ENCODE peak calls at places on chromosomes 12 and 14, in four cellular contexts. L is HCT116, Z is HepG2, E is Panc1. P is an unnamed sample.

GRCh38 chr12:50986961-50987737 is 34.8 kb downstream of the HIGD1C start:
- DNase-seq in E (peak), L (peak), Z (peak), P (peak)

GRCh38 chr14:75476274-75476995 is 45.8 kb upstream of the BATF start:
- DNase-seq in L (no peak), Z (peak), E (no peak), P (no peak)

GRCh38 chr12:81644503-81644902 is 114.6 kb downstream of the PPFIA2 start:
- DNase-seq in Z (peak), E (no peak), L (peak), P (peak)

GRCh38 chr14:35760143-35760542 is 49.0 kb downstream of the RALGAPA1 start:
- DNase-seq in Z (no peak), L (no peak), E (no peak), P (no peak)

GRCh38 chr14:31341280-31341679 is 79.1 kb downstream of the HEATR5A start:
- DNase-seq in E (no peak), Z (no peak), L (no peak), P (no peak)

GRCh38 chr12:46219892-46220655 is 48.8 kb downstream of the SLC38A1 start:
- DNase-seq in Z (peak), E (no peak), L (peak), P (peak)

GRCh38 chr12:123024819-123025391 is 44.4 kb downstream of the ARL6IP4 start:
- DNase-seq in Z (no peak), L (no peak), E (no peak), P (no peak)

GRCh38 chr12:56998981-56999380 is 7.4 kb downstream of the ZBTB39 start:
- DNase-seq in L (no peak), E (no peak), Z (no peak), P (peak)

GRCh38 chr12:42660968-42661937 is 71.7 kb upstream of the PRICKLE1 start:
- DNase-seq in L (no peak), Z (no peak), E (no peak), P (no peak)

GRCh38 chr12:15558915-15559528 is 230.2 kb downstream of the EPS8 start:
- DNase-seq in L (no peak), E (no peak), Z (no peak), P (no peak)

GRCh38 chr12:96255077-96255476 is 60.9 kb downstream of the ELK3 start:
- DNase-seq in E (no peak), Z (no peak), L (no peak), P (no peak)

GRCh38 chr12:78290606-78291345 is 460.1 kb downstream of the NAV3 start:
- DNase-seq in Z (peak), L (no peak), E (no peak), P (no peak)

GRCh38 chr14:91154851-91155625 is 41.2 kb downstream of the DGLUCY start:
- DNase-seq in Z (no peak), L (peak), E (no peak), P (peak)

GRCh38 chr14:76755610-76756390 is 5.5 kb upstream of the VASH1 start:
- DNase-seq in Z (no peak), E (no peak), L (no peak), P (no peak)

GRCh38 chr12:110555509-110556406 is 27.4 kb downstream of the PPTC7 start:
- DNase-seq in Z (no peak), L (no peak), E (no peak), P (no peak)

GRCh38 chr12:6943719-6944380 is at the start of the genes C12orf57 and RNU7-1:
- DNase-seq in L (peak), Z (peak), E (peak), P (peak)

GRCh38 chr14:59221558-59221957 is 33.1 kb downstream of the DAAM1 start:
- DNase-seq in Z (no peak), L (no peak), E (no peak), P (no peak)

GRCh38 chr12:113413488-113413939 is 8.7 kb upstream of the SDSL start:
- DNase-seq in L (no peak), E (no peak), Z (peak), P (peak)

GRCh38 chr14:74324945-74325361 is 22.2 kb upstream of the ABCD4 start:
- DNase-seq in L (no peak), E (no peak), Z (peak), P (peak)

GRCh38 chr14:106642090-106642489 is 1115.7 kb downstream of the TMEM121 start:
- DNase-seq in E (no peak), L (no peak), Z (no peak), P (no peak)

GRCh38 chr12:75954076-75954475 is 77.5 kb downstream of the PHLDA1 start:
- DNase-seq in Z (peak), L (peak), E (no peak), P (peak)

GRCh38 chr14:99266181-99267178 is 5.5 kb downstream of the BCL11B start:
- DNase-seq in Z (peak), L (peak), E (no peak), P (peak)

GRCh38 chr14:89187501-89187900 is 229.5 kb downstream of the FOXN3 start:
- DNase-seq in Z (no peak), E (no peak), L (no peak), P (no peak)

GRCh38 chr14:53509227-53509822 is 356.2 kb upstream of the DDHD1 start:
- DNase-seq in Z (no peak), L (no peak), E (no peak), P (no peak)

GRCh38 chr14:63524537-63525155 is 18.5 kb downstream of the PPP2R5E start:
- DNase-seq in L (no peak), Z (no peak), E (no peak), P (no peak)

GRCh38 chr12:47558625-47559345 is 147.0 kb downstream of the RPAP3 start:
- DNase-seq in L (no peak), E (no peak), Z (no peak), P (no peak)

GRCh38 chr12:132602578-132603239 is 7.7 kb downstream of the LRCOL1 start:
- DNase-seq in Z (no peak), L (no peak), E (no peak), P (no peak)

GRCh38 chr12:124566181-124567034 is 1.0 kb downstream of the NCOR2 start:
- DNase-seq in L (peak), E (no peak), Z (peak), P (peak)

GRCh38 chr14:21860172-21860571 is 186.6 kb upstream of the OR4E1 start:
- DNase-seq in Z (peak), E (no peak), L (peak), P (peak)

GRCh38 chr12:69392146-69392928 is 32.8 kb downstream of the YEATS4 start:
- DNase-seq in Z (no peak), E (no peak), L (no peak), P (no peak)

GRCh38 chr14:54366726-54367707 is 29.8 kb upstream of the CDKN3 start:
- DNase-seq in E (peak), L (peak), Z (peak), P (peak)

GRCh38 chr12:3213768-3214167 is 136.6 kb downstream of the TSPAN9 start:
- DNase-seq in L (no peak), Z (no peak), E (no peak), P (no peak)
- TF ChIP-seq TCF7L2 in L (no peak), Z (no peak), E (no peak), P (no peak)

GRCh38 chr14:104935955-104936354 is 11.3 kb downstream of the PLD4 start:
- DNase-seq in L (no peak), E (peak), Z (no peak), P (no peak)
- TF ChIP-seq TCF7L2 in L (no peak), E (no peak), Z (no peak), P (no peak)

GRCh38 chr14:103122578-103123127 is 608 bp upstream of the TNFAIP2 start:
- DNase-seq in E (no peak), L (no peak), Z (no peak), P (no peak)

GRCh38 chr14:103123634-103124500 is 606 bp downstream of the TNFAIP2 start:
- DNase-seq in Z (no peak), L (no peak), E (no peak), P (peak)

GRCh38 chr14:103121161-103121845 is 2.0 kb upstream of the TNFAIP2 start:
- DNase-seq in E (no peak), Z (no peak), L (no peak), P (no peak)

GRCh38 chr14:103123128-103123633 is at the start of gene TNFAIP2:
- DNase-seq in E (no peak), Z (no peak), L (no peak), P (peak)

DNA sequence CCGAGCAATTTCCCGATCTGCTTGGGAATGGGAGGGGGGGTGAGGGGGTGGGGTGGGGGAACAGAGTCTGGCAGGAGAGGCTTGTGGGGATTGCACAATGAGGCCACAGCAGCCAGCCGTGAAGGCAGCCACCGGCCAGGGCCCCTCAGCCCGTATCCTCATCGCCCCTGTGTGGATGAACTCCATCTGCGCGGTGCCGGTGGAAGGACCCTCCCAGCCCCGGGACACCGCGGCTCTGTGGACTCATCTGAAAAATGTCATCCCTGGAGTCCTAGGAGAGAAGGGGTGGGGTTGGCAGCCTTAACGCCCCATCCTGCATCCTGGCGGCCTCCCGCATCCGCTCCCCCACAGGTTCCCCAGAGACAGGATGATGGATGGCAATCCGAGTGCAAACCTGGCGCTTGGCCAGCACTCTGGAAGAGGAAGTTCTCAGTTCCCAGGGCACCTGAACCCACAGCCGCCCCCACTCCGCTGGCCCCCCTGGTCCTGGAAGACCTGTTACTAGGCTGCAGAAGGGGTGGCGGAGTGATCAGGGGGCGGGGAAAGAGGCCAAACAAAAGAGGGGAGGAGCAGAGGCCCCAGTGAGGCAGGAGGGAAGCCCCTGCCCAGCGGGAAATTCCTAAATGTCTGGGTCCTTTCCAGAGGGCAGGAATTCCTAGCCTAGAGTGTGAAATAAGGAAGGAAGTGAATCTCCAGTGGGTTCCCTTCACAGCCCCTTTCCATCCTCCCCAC is 1.2 kb upstream of the TNFAIP2 start:
- DNase-seq in L (no peak), E (no peak), Z (peak), P (peak)
- TF ChIP-seq TCF7L2 in L (no peak), E (no peak), Z (no peak), P (no peak)

DNA sequence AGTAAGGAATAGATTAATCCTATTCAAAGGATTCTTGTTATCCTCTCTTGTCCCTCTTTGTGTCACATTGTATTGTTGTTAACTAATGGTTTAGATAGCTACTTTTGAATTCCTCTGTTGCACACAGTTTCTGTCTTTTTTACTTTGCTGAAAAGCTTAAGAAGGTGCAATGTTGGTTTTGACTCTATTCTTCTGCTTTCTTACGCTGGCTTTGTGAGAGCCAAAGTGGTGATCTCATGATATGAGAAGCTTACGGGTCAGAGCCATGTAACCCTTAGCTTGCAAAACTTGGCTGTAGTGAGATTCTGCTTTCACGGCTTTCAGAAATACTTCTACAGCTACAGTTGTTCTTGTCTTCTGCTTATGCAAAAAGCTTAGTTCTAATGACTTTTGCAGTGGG is 239.7 kb downstream of the TRHDE start:
- DNase-seq in Z (no peak), E (no peak), L (no peak), P (no peak)
- TF ChIP-seq TCF7L2 in Z (no peak), E (no peak), L (no peak), P (no peak)

GRCh38 chr14:64831419-64831818 is 48.3 kb downstream of the SPTB start:
- DNase-seq in E (no peak), L (no peak), Z (no peak), P (no peak)

GRCh38 chr14:64834965-64835364 is 44.7 kb downstream of the SPTB start:
- DNase-seq in E (no peak), L (no peak), Z (no peak), P (no peak)

GRCh38 chr14:64830961-64831360 is 48.7 kb downstream of the SPTB start:
- DNase-seq in L (no peak), E (no peak), Z (no peak), P (no peak)

GRCh38 chr14:64838656-64839055 is 41.1 kb downstream of the SPTB start:
- DNase-seq in Z (no peak), L (no peak), E (no peak), P (no peak)

DNA sequence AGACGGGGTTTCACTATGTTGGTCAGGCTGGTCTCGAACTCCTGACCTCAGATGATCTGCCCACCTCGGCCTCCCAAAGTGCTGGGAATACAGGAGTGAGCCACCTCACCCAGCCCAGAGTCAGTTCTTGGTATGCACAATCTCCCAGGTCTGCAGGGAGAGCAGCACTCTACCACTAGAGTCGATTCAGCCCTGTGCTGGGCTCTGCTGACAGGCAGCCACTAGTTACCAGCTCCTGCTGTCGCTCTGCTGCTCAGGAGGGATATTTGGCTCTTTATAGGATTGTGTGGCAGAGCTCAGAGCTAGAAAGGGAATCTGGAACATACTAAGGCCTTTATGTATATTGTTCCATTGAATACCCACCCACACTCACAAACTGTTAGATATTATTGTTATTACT is 44.3 kb downstream of the SPTB start:
- DNase-seq in L (no peak), E (no peak), Z (no peak), P (no peak)
- TF ChIP-seq TCF7L2 in L (no peak), E (no peak), Z (no peak), P (no peak)

GRCh38 chr12:104133861-104134260 is 4.1 kb downstream of the NFYB start:
- DNase-seq in Z (no peak), E (no peak), L (no peak), P (no peak)
- TF ChIP-seq TCF7L2 in Z (no peak), E (no peak), L (no peak), P (no peak)

GRCh38 chr12:4014858-4015224 is 141.6 kb upstream of the PARP11 start:
- DNase-seq in E (no peak), Z (no peak), L (no peak), P (no peak)

GRCh38 chr12:4012977-4013968 is 140.1 kb upstream of the PARP11 start:
- DNase-seq in Z (no peak), L (no peak), E (no peak), P (no peak)

GRCh38 chr12:4009979-4010704 is 136.9 kb upstream of the PARP11 start:
- DNase-seq in L (no peak), E (no peak), Z (peak), P (no peak)

GRCh38 chr12:4011597-4011996 is 138.4 kb upstream of the PARP11 start:
- DNase-seq in Z (peak), L (no peak), E (no peak), P (no peak)

GRCh38 chr12:4012073-4012472 is 138.9 kb upstream of the PARP11 start:
- DNase-seq in E (no peak), L (no peak), Z (no peak), P (no peak)
- TF ChIP-seq TCF7L2 in E (no peak), L (no peak), Z (no peak), P (no peak)

GRCh38 chr12:89949457-89950195 is 241.0 kb upstream of the ATP2B1 start:
- DNase-seq in E (peak), L (no peak), Z (peak), P (no peak)

GRCh38 chr12:89946518-89946917 is 237.9 kb upstream of the ATP2B1 start:
- DNase-seq in E (no peak), L (no peak), Z (no peak), P (no peak)

GRCh38 chr12:89948266-89949175 is 239.9 kb upstream of the ATP2B1 start:
- DNase-seq in Z (no peak), L (no peak), E (no peak), P (no peak)

GRCh38 chr12:89945123-89945522 is 236.5 kb upstream of the ATP2B1 start:
- DNase-seq in L (no peak), E (no peak), Z (no peak), P (no peak)

DNA sequence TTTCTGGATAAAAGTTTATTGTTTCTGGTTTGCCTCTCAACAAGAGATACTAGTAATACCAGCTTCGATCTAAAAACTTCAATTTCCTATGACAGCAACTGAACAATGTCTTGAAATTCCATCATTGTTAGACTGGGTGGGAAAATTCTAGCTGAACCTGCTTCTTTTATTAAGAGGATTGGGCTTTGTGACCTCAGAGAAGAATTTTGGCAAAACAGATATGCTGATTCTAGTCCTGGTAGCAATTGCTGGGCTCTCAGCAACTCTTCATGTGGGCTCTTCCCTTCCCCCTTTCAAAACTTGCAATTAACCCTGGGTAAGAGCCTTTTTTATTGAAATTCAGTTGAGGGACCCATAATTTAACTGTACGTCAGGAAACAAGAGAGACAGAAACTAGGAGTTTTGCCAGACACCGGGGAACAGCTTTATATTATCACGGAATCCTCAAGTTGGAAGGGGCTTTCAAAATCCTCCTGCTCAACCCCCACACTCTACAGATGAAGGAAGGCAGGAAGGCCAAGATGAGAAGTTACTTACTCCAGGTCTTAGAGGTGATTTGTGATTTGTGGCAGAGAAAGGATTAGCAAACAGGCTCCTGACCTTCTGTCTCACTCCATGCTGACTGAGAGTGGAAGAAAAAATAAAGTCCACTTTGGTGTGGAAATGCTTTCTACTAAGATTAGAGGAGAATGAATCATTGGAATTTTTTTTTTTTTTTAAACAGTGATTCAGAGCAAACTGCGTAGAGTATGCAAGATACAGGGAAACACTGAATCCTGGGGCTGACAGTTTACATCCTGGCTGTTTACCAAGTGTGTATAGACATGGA is 239.0 kb upstream of the ATP2B1 start:
- DNase-seq in L (no peak), Z (no peak), E (peak), P (no peak)
- TF ChIP-seq TCF7L2 in L (no peak), Z (no peak), E (peak), P (no peak)

GRCh38 chr12:26853303-26854027 is 20.5 kb upstream of the ITPR2 start:
- DNase-seq in E (no peak), Z (peak), L (no peak), P (peak)
- TF ChIP-seq TCF7L2 in E (no peak), Z (no peak), L (no peak), P (no peak)